ENCODE peak calls at places on chromosomes 16 and 17, in eight cellular contexts. One of them, this sample, is unnamed.

GRCh38 chr16:7423436-7423941 is 90.8 kb downstream of the RBFOX1 start:
- DNase-seq in neural progenitor cell: no peak
- DNase-seq in kidney epithelial cell: no peak
- DNase-seq in GM23338: no peak
- DNase-seq in astrocyte of the spinal cord: no peak
- DNase-seq in RWPE2: no peak
- DNase-seq in epithelial cell of proximal tubule: no peak
- DNase-seq in lower leg skin: no peak
- DNase-seq in this sample: no peak

GRCh38 chr17:66040402-66040801 is 151.5 kb downstream of the CEP112 start:
- DNase-seq in neural progenitor cell: peak; percentile 3
- DNase-seq in kidney epithelial cell: no peak
- DNase-seq in GM23338: peak; percentile 23
- DNase-seq in astrocyte of the spinal cord: no peak
- DNase-seq in RWPE2: no peak
- DNase-seq in epithelial cell of proximal tubule: no peak
- DNase-seq in lower leg skin: no peak
- DNase-seq in this sample: no peak

GRCh38 chr16:74064120-74064735 is 232.4 kb upstream of the PSMD7 start:
- DNase-seq in neural progenitor cell: no peak
- DNase-seq in kidney epithelial cell: no peak
- DNase-seq in GM23338: no peak
- DNase-seq in astrocyte of the spinal cord: no peak
- DNase-seq in RWPE2: no peak
- DNase-seq in epithelial cell of proximal tubule: no peak
- DNase-seq in lower leg skin: no peak
- DNase-seq in this sample: no peak

GRCh38 chr17:30203471-30203981 is 32.0 kb downstream of the SLC6A4 start:
- DNase-seq in neural progenitor cell: no peak
- DNase-seq in kidney epithelial cell: no peak
- DNase-seq in GM23338: peak; percentile 68
- DNase-seq in astrocyte of the spinal cord: no peak
- DNase-seq in RWPE2: no peak
- DNase-seq in epithelial cell of proximal tubule: no peak
- DNase-seq in lower leg skin: no peak
- DNase-seq in this sample: no peak

GRCh38 chr16:88508868-88509748 is 56.0 kb downstream of the ZFPM1 start:
- DNase-seq in neural progenitor cell: no peak
- DNase-seq in kidney epithelial cell: no peak
- DNase-seq in GM23338: no peak
- DNase-seq in astrocyte of the spinal cord: no peak
- DNase-seq in RWPE2: no peak
- DNase-seq in epithelial cell of proximal tubule: no peak
- DNase-seq in lower leg skin: no peak
- DNase-seq in this sample: no peak

GRCh38 chr16:77171750-77172635 is 19.0 kb upstream of the MON1B start:
- DNase-seq in neural progenitor cell: peak; percentile 75
- DNase-seq in kidney epithelial cell: no peak
- DNase-seq in GM23338: peak; percentile 82
- DNase-seq in astrocyte of the spinal cord: peak; percentile 65
- DNase-seq in RWPE2: no peak
- DNase-seq in epithelial cell of proximal tubule: no peak
- DNase-seq in lower leg skin: no peak
- DNase-seq in this sample: peak; percentile 10

GRCh38 chr16:25109643-25110042 is 1.9 kb upstream of the LCMT1 start:
- DNase-seq in neural progenitor cell: no peak
- DNase-seq in kidney epithelial cell: peak; percentile 80
- DNase-seq in GM23338: no peak
- DNase-seq in astrocyte of the spinal cord: peak; percentile 92
- DNase-seq in RWPE2: peak; percentile 74
- DNase-seq in epithelial cell of proximal tubule: peak; percentile 94
- DNase-seq in lower leg skin: peak; percentile 50
- DNase-seq in this sample: peak; percentile 89

GRCh38 chr17:61196302-61196704 is 203.3 kb upstream of the TBX2 start:
- DNase-seq in neural progenitor cell: no peak
- DNase-seq in kidney epithelial cell: no peak
- DNase-seq in GM23338: no peak
- DNase-seq in astrocyte of the spinal cord: no peak
- DNase-seq in RWPE2: no peak
- DNase-seq in epithelial cell of proximal tubule: no peak
- DNase-seq in lower leg skin: no peak
- DNase-seq in this sample: no peak

GRCh38 chr17:42617956-42618431 is 8.5 kb downstream of the TUBG1 start:
- DNase-seq in neural progenitor cell: no peak
- DNase-seq in kidney epithelial cell: no peak
- DNase-seq in GM23338: no peak
- DNase-seq in astrocyte of the spinal cord: no peak
- DNase-seq in RWPE2: no peak
- DNase-seq in epithelial cell of proximal tubule: no peak
- DNase-seq in lower leg skin: no peak
- DNase-seq in this sample: no peak

GRCh38 chr16:58236231-58236690 is 38.4 kb upstream of the CSNK2A2 start:
- DNase-seq in neural progenitor cell: peak; percentile 93
- DNase-seq in kidney epithelial cell: no peak
- DNase-seq in GM23338: peak; percentile 97
- DNase-seq in astrocyte of the spinal cord: peak; percentile 39
- DNase-seq in RWPE2: peak; percentile 80
- DNase-seq in epithelial cell of proximal tubule: no peak
- DNase-seq in lower leg skin: peak; percentile 70
- DNase-seq in this sample: no peak

DNA sequence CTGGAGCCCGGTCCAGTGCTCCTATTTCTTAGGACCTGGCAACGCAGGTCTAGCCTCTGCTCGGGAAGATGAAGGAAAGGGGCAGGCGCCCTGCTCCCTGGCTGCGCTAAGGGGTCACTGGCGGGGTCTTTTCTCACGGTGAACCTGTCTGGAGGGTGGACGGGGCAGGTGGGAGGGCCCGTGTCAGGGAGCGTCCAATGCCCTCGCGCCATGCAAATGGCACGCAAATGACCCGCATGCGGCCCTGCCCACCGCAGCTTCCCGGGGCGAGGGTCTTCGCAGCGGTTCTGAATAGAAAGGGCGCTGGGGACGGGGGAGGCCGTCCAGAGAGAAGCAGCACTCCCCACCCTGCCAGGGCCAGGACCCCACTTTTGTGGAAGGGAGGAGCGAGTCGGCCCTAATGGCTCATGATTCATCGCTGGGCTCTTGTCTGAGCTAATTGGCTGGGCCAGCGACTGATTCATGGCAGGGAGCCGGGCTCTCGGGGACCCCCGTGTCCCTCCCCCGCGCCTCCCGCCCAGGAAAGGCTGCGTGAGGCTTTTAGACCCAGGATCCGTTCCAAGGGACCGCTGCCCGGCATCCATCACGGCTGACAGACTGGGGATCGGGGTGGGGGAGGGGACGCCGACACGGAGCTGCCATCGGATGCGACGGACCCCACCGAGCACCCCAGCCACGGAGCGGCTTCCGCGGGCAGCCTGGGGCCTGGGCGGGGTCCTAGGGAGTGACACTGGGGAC is 25.1 kb upstream of the NGFR start:
- DNase-seq in neural progenitor cell: peak; percentile 85
- DNase-seq in kidney epithelial cell: no peak
- DNase-seq in GM23338: peak; percentile 88
- DNase-seq in astrocyte of the spinal cord: no peak
- DNase-seq in RWPE2: no peak
- DNase-seq in epithelial cell of proximal tubule: no peak
- DNase-seq in lower leg skin: no peak
- DNase-seq in this sample: no peak
- H3K4me3 ChIP-seq in neural progenitor cell: peak overlapping the region; percentile 56
- H3K4me3 ChIP-seq in kidney epithelial cell: peak overlapping the region; percentile 6
- H3K4me3 ChIP-seq in GM23338: peak overlapping the region; percentile 71
- H3K4me3 ChIP-seq in astrocyte of the spinal cord: no peak overlapping the region
- H3K4me3 ChIP-seq in RWPE2: no peak overlapping the region
- H3K4me3 ChIP-seq in epithelial cell of proximal tubule: no peak overlapping the region
- H3K4me3 ChIP-seq in lower leg skin: no peak overlapping the region
- H3K4me3 ChIP-seq in this sample: no peak overlapping the region

DNA sequence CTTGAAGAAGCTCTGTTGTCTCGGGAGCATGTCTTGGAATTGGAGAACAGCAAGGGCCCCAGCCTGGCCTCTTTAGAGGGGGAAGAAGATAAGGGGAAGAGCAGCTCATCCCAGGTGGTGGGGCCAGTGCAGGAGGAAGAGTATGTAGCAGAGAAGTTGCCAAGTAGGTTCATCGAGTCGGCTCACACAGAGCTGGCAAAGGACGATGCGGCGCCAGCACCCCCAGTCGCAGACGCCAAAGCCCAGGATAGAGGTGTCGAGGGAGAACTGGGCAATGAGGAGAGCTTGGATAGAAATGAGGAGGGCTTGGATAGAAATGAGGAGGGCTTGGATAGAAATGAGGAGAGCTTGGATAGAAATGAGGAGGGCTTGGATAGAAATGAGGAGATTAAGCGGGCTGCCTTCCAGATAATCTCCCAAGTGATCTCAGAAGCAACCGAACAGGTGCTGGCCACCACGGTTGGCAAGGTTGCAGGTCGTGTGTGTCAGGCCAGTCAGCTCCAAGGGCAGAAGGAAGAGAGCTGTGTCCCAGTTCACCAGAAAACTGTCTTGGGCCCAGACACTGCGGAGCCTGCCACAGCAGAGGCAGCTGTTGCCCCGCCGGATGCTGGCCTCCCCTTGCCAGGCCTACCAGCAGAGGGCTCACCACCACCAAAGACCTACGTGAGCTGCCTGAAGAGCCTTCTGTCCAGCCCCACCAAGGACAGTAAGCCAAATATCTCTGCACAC is 21.2 kb downstream of the AKAP1 start:
- DNase-seq in neural progenitor cell: peak; percentile 50
- DNase-seq in kidney epithelial cell: no peak
- DNase-seq in GM23338: peak; percentile 64
- DNase-seq in astrocyte of the spinal cord: no peak
- DNase-seq in RWPE2: no peak
- DNase-seq in epithelial cell of proximal tubule: no peak
- DNase-seq in lower leg skin: no peak
- DNase-seq in this sample: no peak
- TF ChIP-seq CTCF in neural progenitor cell: peak; percentile 51
- TF ChIP-seq CTCF in kidney epithelial cell: no peak
- TF ChIP-seq CTCF in GM23338: peak; percentile 71
- TF ChIP-seq CTCF in astrocyte of the spinal cord: peak; percentile 44
- TF ChIP-seq CTCF in RWPE2: peak; percentile 7
- TF ChIP-seq CTCF in epithelial cell of proximal tubule: peak; percentile 43
- TF ChIP-seq CTCF in lower leg skin: no peak
- TF ChIP-seq CTCF in this sample: no peak

GRCh38 chr17:11816409-11816808 is 180.9 kb downstream of the ZNF18 start:
- DNase-seq in neural progenitor cell: no peak
- DNase-seq in kidney epithelial cell: no peak
- DNase-seq in GM23338: no peak
- DNase-seq in astrocyte of the spinal cord: no peak
- DNase-seq in RWPE2: no peak
- DNase-seq in epithelial cell of proximal tubule: no peak
- DNase-seq in lower leg skin: no peak
- DNase-seq in this sample: no peak
- H3K4me3 ChIP-seq in neural progenitor cell: no peak overlapping the region
- H3K4me3 ChIP-seq in kidney epithelial cell: no peak overlapping the region
- H3K4me3 ChIP-seq in GM23338: no peak overlapping the region
- H3K4me3 ChIP-seq in astrocyte of the spinal cord: no peak overlapping the region
- H3K4me3 ChIP-seq in RWPE2: no peak overlapping the region
- H3K4me3 ChIP-seq in epithelial cell of proximal tubule: no peak overlapping the region
- H3K4me3 ChIP-seq in lower leg skin: no peak overlapping the region
- H3K4me3 ChIP-seq in this sample: no peak overlapping the region

GRCh38 chr17:48905987-48906515 is 2.2 kb upstream of the UBE2Z start:
- DNase-seq in neural progenitor cell: no peak
- DNase-seq in kidney epithelial cell: no peak
- DNase-seq in GM23338: no peak
- DNase-seq in astrocyte of the spinal cord: no peak
- DNase-seq in RWPE2: no peak
- DNase-seq in epithelial cell of proximal tubule: no peak
- DNase-seq in lower leg skin: no peak
- DNase-seq in this sample: no peak
- TF ChIP-seq CTCF in neural progenitor cell: no peak
- TF ChIP-seq CTCF in kidney epithelial cell: no peak
- TF ChIP-seq CTCF in GM23338: no peak
- TF ChIP-seq CTCF in astrocyte of the spinal cord: no peak
- TF ChIP-seq CTCF in RWPE2: no peak
- TF ChIP-seq CTCF in epithelial cell of proximal tubule: no peak
- TF ChIP-seq CTCF in lower leg skin: no peak
- TF ChIP-seq CTCF in this sample: no peak

GRCh38 chr17:44967907-44968224 is 237 bp downstream of the C1QL1 start:
- DNase-seq in neural progenitor cell: no peak
- DNase-seq in kidney epithelial cell: no peak
- DNase-seq in GM23338: no peak
- DNase-seq in astrocyte of the spinal cord: no peak
- DNase-seq in RWPE2: no peak
- DNase-seq in epithelial cell of proximal tubule: no peak
- DNase-seq in lower leg skin: no peak
- DNase-seq in this sample: no peak

GRCh38 chr17:44965491-44966234 is 2.4 kb downstream of the C1QL1 start:
- DNase-seq in neural progenitor cell: no peak
- DNase-seq in kidney epithelial cell: no peak
- DNase-seq in GM23338: no peak
- DNase-seq in astrocyte of the spinal cord: no peak
- DNase-seq in RWPE2: no peak
- DNase-seq in epithelial cell of proximal tubule: no peak
- DNase-seq in lower leg skin: no peak
- DNase-seq in this sample: no peak

GRCh38 chr17:44966348-44967025 is 1.6 kb downstream of the C1QL1 start:
- DNase-seq in neural progenitor cell: peak; percentile 24
- DNase-seq in kidney epithelial cell: no peak
- DNase-seq in GM23338: peak; percentile 50
- DNase-seq in astrocyte of the spinal cord: no peak
- DNase-seq in RWPE2: no peak
- DNase-seq in epithelial cell of proximal tubule: no peak
- DNase-seq in lower leg skin: no peak
- DNase-seq in this sample: no peak

GRCh38 chr17:44968225-44969143 is at the start of gene C1QL1:
- DNase-seq in neural progenitor cell: peak; percentile 98
- DNase-seq in kidney epithelial cell: no peak
- DNase-seq in GM23338: peak; percentile 96
- DNase-seq in astrocyte of the spinal cord: peak; percentile 89
- DNase-seq in RWPE2: peak; percentile 93
- DNase-seq in epithelial cell of proximal tubule: no peak
- DNase-seq in lower leg skin: peak; percentile 78
- DNase-seq in this sample: no peak

GRCh38 chr17:44967026-44967906 is 837 bp downstream of the C1QL1 start:
- DNase-seq in neural progenitor cell: peak; percentile 34
- DNase-seq in kidney epithelial cell: no peak
- DNase-seq in GM23338: peak; percentile 59
- DNase-seq in astrocyte of the spinal cord: no peak
- DNase-seq in RWPE2: no peak
- DNase-seq in epithelial cell of proximal tubule: no peak
- DNase-seq in lower leg skin: no peak
- DNase-seq in this sample: no peak
- H3K4me3 ChIP-seq in neural progenitor cell: peak overlapping the region; percentile 31
- H3K4me3 ChIP-seq in kidney epithelial cell: no peak overlapping the region
- H3K4me3 ChIP-seq in GM23338: peak overlapping the region; percentile 62
- H3K4me3 ChIP-seq in astrocyte of the spinal cord: no peak overlapping the region
- H3K4me3 ChIP-seq in RWPE2: peak overlapping the region; percentile 24
- H3K4me3 ChIP-seq in epithelial cell of proximal tubule: no peak overlapping the region
- H3K4me3 ChIP-seq in lower leg skin: no peak overlapping the region
- H3K4me3 ChIP-seq in this sample: no peak overlapping the region